ENCODE peak calls at places on chromosomes 16 and 17, in nine cellular contexts. D, T, K, W, A, P, F, L and O are unnamed samples.

GRCh38 chr17:19531780-19532501 is 1.7 kb upstream of the SLC47A1 start:
- DNase-seq in T (no peak), L (no peak), A (no peak), P (no peak), F (no peak), W (no peak), D (no peak), K (no peak), O (no peak)

GRCh38 chr16:83215417-83216001 is 588.7 kb downstream of the CDH13 start:
- DNase-seq in W (no peak), L (no peak), K (no peak), P (no peak), T (no peak), F (peak), A (no peak), D (no peak), O (no peak)

GRCh38 chr17:69516911-69517310 is 102.4 kb downstream of the MAP2K6 start:
- DNase-seq in F (no peak), T (no peak), D (no peak), L (no peak), W (no peak), P (no peak), A (no peak), K (no peak), O (no peak)

GRCh38 chr16:79283578-79283977 is 317.0 kb downstream of the MAF start:
- DNase-seq in P (peak), K (no peak), D (no peak), A (no peak), L (no peak), T (no peak), W (no peak), F (no peak), O (no peak)

GRCh38 chr17:74922172-74922571 is 883 bp downstream of the USH1G start:
- DNase-seq in F (no peak), P (no peak), W (no peak), L (no peak), A (no peak), D (no peak), K (no peak), T (no peak), O (no peak)

GRCh38 chr16:35239561-35239960 is 1780.1 kb downstream of the TP53TG3F start:
- DNase-seq in A (no peak), L (no peak), K (no peak), W (no peak), D (no peak), P (no peak), F (no peak), T (no peak), O (no peak)

GRCh38 chr17:79188048-79188447 is 113.4 kb downstream of the ENGASE start:
- DNase-seq in W (no peak), T (no peak), L (no peak), K (peak), F (peak), D (no peak), P (no peak), A (peak), O (peak)

GRCh38 chr16:57668259-57668563 is at the start of gene ADGRG3:
- DNase-seq in W (peak), L (no peak), D (no peak), F (no peak), A (no peak), T (no peak), P (no peak), K (no peak), O (no peak)

GRCh38 chr17:59607817-59608403 is 11.8 kb upstream of the CLTC start:
- DNase-seq in K (no peak), P (no peak), A (no peak), T (no peak), W (no peak), F (peak), D (peak), L (no peak), O (no peak)

GRCh38 chr16:86171329-86171728 is 272.4 kb downstream of the IRF8 start:
- DNase-seq in W (no peak), D (no peak), L (no peak), T (no peak), K (no peak), F (no peak), A (no peak), P (no peak), O (no peak)

GRCh38 chr17:40218740-40219072 is 398 bp upstream of the WIPF2 start:
- DNase-seq in A (peak), K (peak), D (peak), W (peak), P (peak), F (peak), T (peak), L (peak), O (no peak)

GRCh38 chr17:12664894-12665262 is 812 bp upstream of the MYOCD start:
- DNase-seq in W (no peak), A (no peak), L (no peak), D (no peak), K (no peak), F (no peak), T (no peak), P (no peak), O (no peak)

GRCh38 chr17:80789356-80789902 is 202.2 kb upstream of the CHMP6 start:
- DNase-seq in A (peak), F (peak), D (no peak), T (no peak), K (no peak), P (no peak), L (peak), W (peak), O (peak)

GRCh38 chr16:69328854-69329316 is 1.5 kb downstream of the PDF start:
- DNase-seq in L (peak), D (no peak), A (no peak), W (peak), K (no peak), P (no peak), T (no peak), F (peak), O (peak)

GRCh38 chr17:35797370-35797769 is 1.9 kb upstream of the MMP28 start:
- DNase-seq in P (no peak), F (no peak), T (no peak), A (no peak), D (no peak), L (no peak), K (no peak), W (no peak), O (no peak)

GRCh38 chr17:34542700-34543336 is 36.6 kb upstream of the TMEM132E start:
- DNase-seq in F (peak), T (no peak), D (peak), A (no peak), K (no peak), P (peak), W (no peak), L (no peak), O (no peak)

GRCh38 chr17:55717898-55718735 is 4.5 kb downstream of the TMEM100 start:
- DNase-seq in F (peak), L (peak), D (peak), P (peak), W (peak), T (peak), K (peak), A (peak), O (peak)

GRCh38 chr16:89801800-89802199 is 14.6 kb downstream of the FANCA start:
- DNase-seq in D (peak), L (no peak), W (no peak), F (no peak), A (no peak), T (no peak), K (no peak), P (no peak), O (no peak)

GRCh38 chr17:28912281-28912937 is 9.5 kb upstream of the DHRS13 start:
- DNase-seq in P (no peak), K (no peak), W (no peak), F (no peak), A (no peak), D (no peak), T (no peak), L (no peak), O (no peak)

GRCh38 chr17:5422505-5422904 is 2.5 kb downstream of the RPAIN start:
- DNase-seq in A (no peak), K (no peak), L (no peak), P (no peak), D (no peak), T (no peak), F (peak), W (no peak), O (no peak)

GRCh38 chr16:11183035-11183812 is 72.8 kb downstream of the SOCS1 start:
- DNase-seq in A (no peak), F (no peak), P (no peak), T (no peak), L (no peak), D (no peak), W (no peak), K (no peak), O (no peak)